ENCODE peak calls at places on chromosomes 7 and 10, in nine cellular contexts. X, Q, B, H, R, D, W, J and S are unnamed samples.

GRCh38 chr10:43217563-43218205 is 49.2 kb downstream of the RASGEF1A start:
- DNase-seq in H (no peak), D (no peak), J (no peak), W (no peak), R (no peak), Q (no peak), B (no peak), X (no peak), S (no peak)

GRCh38 chr7:118771672-118772071 is 547.2 kb downstream of the ANKRD7 start:
- DNase-seq in B (no peak), R (no peak), D (no peak), H (no peak), Q (no peak), J (no peak), X (no peak), W (no peak), S (no peak)

GRCh38 chr10:121956111-121957061 is 18.6 kb downstream of the NSMCE4A start:
- DNase-seq in X (no peak), D (peak), Q (no peak), B (no peak), J (peak), W (no peak), R (no peak), H (no peak), S (no peak)

GRCh38 chr10:43906470-43906869 is 257.8 kb upstream of the ZNF32 start:
- DNase-seq in X (no peak), B (no peak), J (peak), H (no peak), W (no peak), R (no peak), Q (no peak), D (no peak), S (no peak)

GRCh38 chr10:50992356-50992866 is 81.9 kb upstream of the PRKG1 start:
- DNase-seq in R (no peak), B (no peak), H (no peak), W (no peak), J (peak), Q (no peak), X (peak), D (peak), S (no peak)

GRCh38 chr10:122703483-122704448 is 4.1 kb upstream of the C10orf120 start:
- DNase-seq in J (peak), X (peak), W (peak), Q (peak), B (peak), R (peak), H (peak), D (peak), S (peak)

GRCh38 chr7:130982160-130982638 is 248.2 kb upstream of the KLF14 start:
- DNase-seq in H (no peak), W (no peak), X (no peak), R (peak), Q (no peak), J (peak), D (peak), B (no peak), S (no peak)

GRCh38 chr10:61673360-61673759 is 10.6 kb downstream of the CABCOCO1 start:
- DNase-seq in R (no peak), J (no peak), D (no peak), X (no peak), B (no peak), Q (no peak), W (no peak), H (no peak), S (no peak)

GRCh38 chr7:80532153-80532552 is 20.3 kb upstream of the GNAT3 start:
- DNase-seq in Q (no peak), J (no peak), H (no peak), B (no peak), R (no peak), W (no peak), X (no peak), D (no peak), S (no peak)

GRCh38 chr7:85191383-85191782 is 4.5 kb upstream of the SEMA3D start:
- DNase-seq in X (no peak), D (peak), J (peak), R (peak), B (no peak), H (no peak), W (peak), Q (no peak), S (no peak)

GRCh38 chr10:71748671-71749191 is 24.6 kb downstream of the VSIR start:
- DNase-seq in H (peak), D (no peak), Q (peak), X (no peak), J (no peak), B (peak), W (no peak), R (no peak), S (no peak)

GRCh38 chr7:816751-817671 is 15.3 kb upstream of the SUN1 start:
- DNase-seq in J (no peak), H (no peak), W (no peak), B (peak), R (peak), Q (peak), X (peak), D (no peak), S (peak)

GRCh38 chr7:18399624-18400235 is 95.8 kb upstream of the HDAC9 start:
- DNase-seq in D (peak), B (no peak), Q (no peak), X (no peak), H (no peak), J (no peak), R (no peak), W (no peak), S (no peak)

GRCh38 chr10:90031776-90032175 is 330.4 kb downstream of the KIF20B start:
- DNase-seq in H (no peak), X (no peak), R (no peak), Q (no peak), J (no peak), W (no peak), D (no peak), B (no peak), S (no peak)

GRCh38 chr10:45420453-45421192 is 46.6 kb downstream of the ALOX5 start:
- DNase-seq in H (peak), Q (peak), B (peak), R (no peak), D (peak), J (peak), X (no peak), W (peak), S (no peak)

GRCh38 chr10:9166770-9167169 is 1112.3 kb downstream of the GATA3 start:
- DNase-seq in H (no peak), B (no peak), Q (no peak), R (no peak), W (no peak), J (no peak), X (no peak), D (no peak), S (no peak)

GRCh38 chr10:42482411-42482810 is 156.0 kb downstream of the ZNF33B start:
- DNase-seq in R (no peak), D (peak), X (no peak), H (no peak), B (no peak), W (no peak), J (no peak), Q (no peak), S (no peak)

GRCh38 chr10:16116404-16117304 is 256.3 kb upstream of the MINDY3 start:
- DNase-seq in B (no peak), X (peak), W (no peak), D (no peak), H (peak), Q (peak), J (peak), R (peak), S (no peak)

GRCh38 chr7:29077854-29078253 is 68.5 kb downstream of the CPVL start:
- DNase-seq in X (no peak), R (no peak), Q (no peak), H (no peak), B (no peak), W (no peak), J (no peak), D (no peak), S (no peak)

GRCh38 chr7:127967276-127967675 is 64.0 kb downstream of the LRRC4 start:
- DNase-seq in X (no peak), R (no peak), W (no peak), B (no peak), J (no peak), H (no peak), Q (no peak), D (no peak), S (no peak)

GRCh38 chr7:110001254-110001938 is 1089.5 kb upstream of the LRRN3 start:
- DNase-seq in B (no peak), J (no peak), H (no peak), D (no peak), X (no peak), R (no peak), Q (no peak), W (peak), S (no peak)

GRCh38 chr7:135748770-135749169 is at the start of gene FAM180A:
- DNase-seq in J (peak), Q (no peak), X (no peak), W (no peak), D (peak), R (no peak), H (peak), B (no peak), S (no peak)

GRCh38 chr7:100598425-100598824 is 3.7 kb upstream of the PCOLCE start:
- DNase-seq in J (no peak), B (no peak), Q (no peak), X (no peak), H (no peak), W (no peak), R (no peak), D (peak), S (no peak)

GRCh38 chr7:100603697-100604077 is 1.5 kb downstream of the PCOLCE start:
- DNase-seq in X (peak), J (peak), D (peak), Q (no peak), R (no peak), B (no peak), H (no peak), W (no peak), S (no peak)

GRCh38 chr7:100602889-100603696 is 930 bp downstream of the PCOLCE start:
- DNase-seq in X (peak), W (peak), D (peak), R (peak), J (peak), B (no peak), Q (no peak), H (peak), S (no peak)

GRCh38 chr7:100604078-100604975 is 2.2 kb downstream of the PCOLCE start:
- DNase-seq in X (peak), H (peak), J (peak), Q (peak), D (peak), B (peak), W (peak), R (peak), S (peak)

GRCh38 chr7:100600222-100601038 is 1.7 kb upstream of the PCOLCE start:
- DNase-seq in D (no peak), W (no peak), H (no peak), X (no peak), Q (no peak), J (no peak), R (no peak), B (no peak), S (no peak)
- TF ChIP-seq CTCF in D (no peak), W (no peak), H (no peak), X (no peak), Q (no peak), J (no peak), R (no peak), B (no peak), S (no peak)

GRCh38 chr7:115135769-115136410 is 214.0 kb downstream of the MDFIC start:
- DNase-seq in J (no peak), B (no peak), W (peak), R (no peak), Q (no peak), H (no peak), D (no peak), X (no peak), S (no peak)

GRCh38 chr7:115135111-115135510 is 213.2 kb downstream of the MDFIC start:
- DNase-seq in Q (no peak), W (no peak), X (no peak), H (no peak), D (no peak), R (no peak), B (no peak), J (no peak), S (no peak)

GRCh38 chr7:115133248-115133647 is 211.4 kb downstream of the MDFIC start:
- DNase-seq in Q (no peak), J (no peak), D (no peak), H (no peak), W (no peak), R (no peak), X (no peak), B (no peak), S (no peak)

DNA sequence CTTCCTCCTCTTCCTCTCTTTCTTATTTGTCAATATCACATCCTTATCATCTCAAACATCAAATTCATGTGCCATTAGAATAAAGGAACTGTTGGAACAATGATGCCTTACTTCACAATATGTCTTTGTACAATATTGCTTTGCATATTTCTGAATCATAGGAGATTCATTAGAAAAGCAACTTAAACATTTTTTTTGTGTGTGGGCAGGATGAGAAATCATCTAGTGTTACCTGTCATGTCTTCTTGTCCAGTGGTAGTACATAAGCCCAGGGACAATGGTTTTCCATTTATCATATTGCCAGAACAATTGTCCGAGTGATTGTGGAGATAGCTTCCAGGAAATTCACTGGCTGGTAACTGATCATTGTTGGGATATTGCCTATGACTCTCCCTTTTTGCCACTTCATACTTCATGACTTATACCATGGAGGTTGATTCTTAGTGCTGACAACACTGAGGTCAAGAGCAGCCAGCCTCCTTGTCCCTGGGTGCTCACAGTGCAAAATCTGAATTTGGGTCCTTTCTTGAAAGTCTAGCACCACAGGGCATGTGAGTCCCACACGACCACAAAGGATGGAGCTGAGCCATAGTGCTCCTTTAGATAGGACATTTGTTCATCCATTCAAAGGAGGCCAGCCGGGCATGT is 215.0 kb downstream of the MDFIC start:
- DNase-seq in R (no peak), J (no peak), X (no peak), H (no peak), W (no peak), B (no peak), D (no peak), Q (no peak), S (no peak)
- TF ChIP-seq CTCF in R (no peak), J (no peak), X (no peak), H (no peak), W (no peak), B (no peak), D (no peak), Q (no peak), S (no peak)

DNA sequence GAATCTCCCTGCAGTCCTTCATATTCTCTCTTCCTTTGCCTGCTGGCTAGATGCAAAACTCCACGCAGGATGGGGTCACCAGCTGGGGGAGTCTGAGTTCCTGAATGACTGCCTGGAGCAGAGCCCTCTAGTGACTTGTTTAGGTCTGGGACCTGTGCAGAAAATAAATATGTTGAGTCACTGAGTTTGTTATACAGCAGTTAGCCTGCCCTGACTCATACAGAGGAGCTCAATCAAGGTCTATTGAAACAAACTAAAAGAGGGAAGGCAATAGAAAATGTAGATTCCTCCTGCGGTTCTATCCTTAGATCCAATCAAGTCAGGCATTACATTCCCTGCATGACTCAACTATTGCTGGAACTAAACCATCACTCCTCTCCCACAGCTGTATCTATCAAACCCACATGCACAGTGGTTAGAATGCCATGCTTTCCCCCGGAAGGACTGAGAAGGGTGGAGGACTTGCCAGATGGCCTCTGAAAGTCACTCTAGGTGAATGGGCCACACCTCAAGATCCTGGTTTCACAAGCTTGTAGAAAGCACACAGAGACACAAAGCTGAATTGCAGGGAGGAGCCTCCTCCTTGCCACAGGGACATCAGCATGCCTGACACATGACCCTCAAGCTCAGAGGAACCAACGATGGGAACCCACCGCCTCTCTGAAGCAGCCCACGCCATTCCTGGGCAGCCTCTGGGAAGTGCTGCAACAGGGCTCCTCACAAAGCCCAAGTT is 73.9 kb downstream of the SH3PXD2A start:
- DNase-seq in H (no peak), W (peak), X (no peak), J (peak), R (peak), D (peak), B (no peak), Q (peak), S (no peak)
- TF ChIP-seq CTCF in H (no peak), W (peak), X (no peak), J (peak), R (peak), D (peak), B (no peak), Q (no peak), S (no peak)

GRCh38 chr7:157609516-157609915 is 272.7 kb downstream of the DNAJB6 start:
- DNase-seq in H (no peak), R (no peak), D (no peak), J (no peak), Q (no peak), B (no peak), W (no peak), X (no peak), S (no peak)

GRCh38 chr7:157610671-157611295 is 274.0 kb downstream of the DNAJB6 start:
- DNase-seq in B (no peak), Q (no peak), W (no peak), H (no peak), X (no peak), R (no peak), D (no peak), J (no peak), S (no peak)

GRCh38 chr7:157612009-157612663 is 275.3 kb downstream of the DNAJB6 start:
- DNase-seq in W (no peak), B (no peak), D (no peak), H (no peak), X (no peak), R (no peak), Q (no peak), J (no peak), S (no peak)

GRCh38 chr7:157611341-157611740 is 274.5 kb downstream of the DNAJB6 start:
- DNase-seq in D (no peak), B (no peak), Q (no peak), H (no peak), W (no peak), R (no peak), X (no peak), J (no peak), S (no peak)

GRCh38 chr7:157609932-157610640 is 273.3 kb downstream of the DNAJB6 start:
- DNase-seq in B (no peak), D (no peak), Q (no peak), R (no peak), J (no peak), W (no peak), X (no peak), H (no peak), S (no peak)
- TF ChIP-seq CTCF in B (no peak), D (no peak), Q (no peak), R (no peak), J (no peak), W (no peak), X (no peak), H (no peak), S (no peak)

GRCh38 chr7:98539865-98540264 is 77.2 kb upstream of the NPTX2 start:
- DNase-seq in X (no peak), J (no peak), H (no peak), Q (no peak), D (no peak), W (no peak), R (no peak), B (no peak), S (no peak)
- TF ChIP-seq CTCF in X (no peak), J (no peak), H (no peak), Q (no peak), D (no peak), W (no peak), R (no peak), B (no peak), S (no peak)

DNA sequence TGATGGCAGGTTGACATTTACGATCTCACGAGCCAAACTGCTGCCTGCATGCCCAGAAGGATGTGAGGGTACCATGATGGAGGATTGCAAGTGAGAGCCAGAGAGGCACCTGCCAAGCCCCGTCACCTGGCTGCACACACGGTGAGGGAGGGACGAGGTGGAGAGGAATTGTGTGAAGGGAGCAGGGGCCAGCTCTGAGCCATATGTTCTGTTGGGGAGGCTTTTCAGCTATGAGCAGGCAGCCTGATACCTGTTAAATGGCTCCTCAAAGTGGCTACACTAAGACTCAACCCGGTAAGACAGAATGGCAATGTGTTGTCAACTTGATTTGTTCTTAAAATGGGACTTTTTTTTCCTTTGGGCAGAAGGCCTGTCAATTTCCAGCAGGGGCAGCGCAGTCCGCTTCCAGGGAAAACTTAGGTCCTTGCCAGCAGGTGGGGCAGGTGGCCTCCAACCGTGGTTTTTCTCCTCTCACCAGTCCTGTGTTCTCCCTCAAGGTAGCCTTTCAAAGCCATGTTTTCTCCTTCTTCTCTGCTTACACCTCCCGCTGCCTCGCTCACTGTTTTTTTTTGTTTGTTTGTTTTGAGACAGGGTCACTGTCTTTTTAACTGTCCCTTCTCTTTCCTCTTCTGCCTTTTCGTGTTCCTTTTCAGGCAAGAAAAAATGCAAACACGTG is 57.7 kb upstream of the ZNRF2 start:
- DNase-seq in B (no peak), D (no peak), R (peak), W (no peak), H (peak), X (peak), Q (no peak), J (no peak), S (peak)
- TF ChIP-seq CTCF in B (no peak), D (no peak), R (peak), W (peak), H (peak), X (peak), Q (no peak), J (no peak), S (peak)

GRCh38 chr7:4768597-4769569 is 6.5 kb upstream of the AP5Z1 start:
- DNase-seq in H (no peak), J (no peak), W (no peak), R (no peak), X (no peak), Q (no peak), B (no peak), D (no peak), S (no peak)
- TF ChIP-seq CTCF in H (no peak), J (no peak), W (no peak), R (no peak), X (no peak), Q (no peak), B (no peak), D (no peak), S (no peak)